ENCODE peak calls at places on chromosomes 2 and 18, in five cellular contexts. Y is H1, U is breast epithelium, B is HCT116, A is Panc1. K is an unnamed sample.

GRCh38 chr2:18924905-18925691 is 335.7 kb upstream of the NT5C1B start:
- DNase-seq in Y (no peak), U (no peak), B (no peak), A (no peak), K (no peak)

GRCh38 chr2:239917957-239918481 is 107.1 kb downstream of the NDUFA10 start:
- DNase-seq in Y (no peak), U (no peak), B (no peak), A (no peak), K (no peak)

GRCh38 chr18:36089001-36089400 is 21.6 kb upstream of the RPRD1A start:
- DNase-seq in Y (no peak), U (no peak), B (no peak), A (no peak), K (no peak)

GRCh38 chr2:155235710-155236109 is 537.2 kb downstream of the KCNJ3 start:
- DNase-seq in Y (no peak), U (no peak), B (no peak), A (no peak), K (no peak)

GRCh38 chr18:8516391-8517250 is 92.6 kb upstream of the RAB12 start:
- DNase-seq in Y (peak), U (no peak), B (no peak), A (no peak), K (no peak)

GRCh38 chr18:8177330-8178016 is 431.8 kb upstream of the RAB12 start:
- DNase-seq in Y (no peak), U (no peak), B (no peak), A (no peak), K (no peak)

GRCh38 chr2:119011162-119011909 is 69.3 kb downstream of the MARCO start:
- DNase-seq in Y (peak), U (no peak), B (peak), A (no peak), K (no peak)

GRCh38 chr2:11022874-11023273 is 111.1 kb downstream of the KCNF1 start:
- DNase-seq in Y (peak), U (no peak), B (peak), A (no peak), K (no peak)

GRCh38 chr18:11811009-11811408 is 40.2 kb upstream of the CHMP1B start:
- DNase-seq in Y (no peak), U (no peak), B (no peak), A (no peak), K (no peak)

GRCh38 chr18:6997802-6998201 is 119.8 kb downstream of the LAMA1 start:
- DNase-seq in Y (no peak), U (no peak), B (no peak), A (no peak), K (no peak)

GRCh38 chr2:58634653-58635347 is 393.7 kb upstream of the FANCL start:
- DNase-seq in Y (no peak), U (no peak), B (peak), A (no peak), K (no peak)

GRCh38 chr2:11556101-11556806 is 22.4 kb downstream of the GREB1 start:
- DNase-seq in Y (no peak), U (no peak), B (no peak), A (no peak), K (no peak)

GRCh38 chr18:29321561-29321960 is 1144.6 kb upstream of the CDH2 start:
- DNase-seq in Y (no peak), U (no peak), B (no peak), A (no peak), K (no peak)

GRCh38 chr2:127176371-127177311 is 43.5 kb downstream of the CYP27C1 start:
- DNase-seq in Y (no peak), U (no peak), B (no peak), A (no peak), K (no peak)

GRCh38 chr18:74942319-74942910 is 266.5 kb downstream of the PTGR3 start:
- DNase-seq in Y (no peak), U (no peak), B (no peak), A (no peak), K (no peak)

GRCh38 chr2:12059616-12060441 is 313.4 kb downstream of the LPIN1 start:
- DNase-seq in Y (no peak), U (no peak), B (no peak), A (no peak), K (no peak)

GRCh38 chr18:58618822-58619553 is 9.9 kb downstream of the ALPK2 start:
- DNase-seq in Y (no peak), U (no peak), B (no peak), A (no peak), K (no peak)

GRCh38 chr18:65752625-65753325 is 2.0 kb downstream of the CDH7 start:
- DNase-seq in Y (no peak), U (no peak), B (no peak), A (no peak), K (no peak)

GRCh38 chr2:33210626-33211025 is 263.9 kb downstream of the LTBP1 start:
- DNase-seq in Y (no peak), U (no peak), B (no peak), A (peak), K (no peak)

GRCh38 chr18:48460929-48461583 is 51.9 kb upstream of the ZBTB7C start:
- DNase-seq in Y (no peak), U (no peak), B (no peak), A (no peak), K (no peak)

GRCh38 chr2:134917219-134917957 is 1.2 kb upstream of the CCNT2 start:
- DNase-seq in Y (no peak), U (no peak), B (no peak), A (no peak), K (no peak)

GRCh38 chr2:236882931-236883330 is 202.8 kb upstream of the COPS8 start:
- DNase-seq in Y (peak), U (no peak), B (no peak), A (no peak), K (no peak)

GRCh38 chr18:31499157-31499524 is 1.2 kb downstream of the DSG2 start:
- DNase-seq in Y (no peak), U (no peak), B (no peak), A (no peak), K (no peak)

GRCh38 chr18:5527603-5528002 is 16.2 kb downstream of the EPB41L3 start:
- DNase-seq in Y (no peak), U (no peak), B (no peak), A (no peak), K (no peak)

GRCh38 chr2:171551836-171552235 is 29.6 kb downstream of the CYBRD1 start:
- DNase-seq in Y (no peak), U (no peak), B (no peak), A (no peak), K (no peak)

GRCh38 chr2:61763605-61764034 is 90.2 kb downstream of the FAM161A start:
- DNase-seq in Y (no peak), U (peak), B (peak), A (peak), K (peak)

GRCh38 chr2:240107386-240107785 is 28.7 kb downstream of the COPS9 start:
- DNase-seq in Y (no peak), U (no peak), B (no peak), A (no peak), K (no peak)

GRCh38 chr2:180125245-180125962 is 118.3 kb upstream of the CWC22 start:
- DNase-seq in Y (peak), U (peak), B (peak), A (peak), K (peak)

GRCh38 chr2:203470371-203470770 is 64.7 kb downstream of the RAPH1 start:
- DNase-seq in Y (no peak), U (no peak), B (no peak), A (no peak), K (no peak)

GRCh38 chr18:39701839-39702238 is 2136.2 kb upstream of the CELF4 start:
- DNase-seq in Y (no peak), U (no peak), B (peak), A (no peak), K (no peak)

GRCh38 chr2:113219889-113220641 is 46.3 kb downstream of the PSD4 start:
- DNase-seq in Y (no peak), U (peak), B (peak), A (no peak), K (peak)

GRCh38 chr2:109444916-109445315 is 168.8 kb downstream of the SEPTIN10 start:
- DNase-seq in Y (no peak), U (no peak), B (no peak), A (no peak), K (no peak)
- TF ChIP-seq POLR2AphosphoS5 in Y (no peak), U (no peak), B (no peak), A (no peak), K (no peak)

DNA sequence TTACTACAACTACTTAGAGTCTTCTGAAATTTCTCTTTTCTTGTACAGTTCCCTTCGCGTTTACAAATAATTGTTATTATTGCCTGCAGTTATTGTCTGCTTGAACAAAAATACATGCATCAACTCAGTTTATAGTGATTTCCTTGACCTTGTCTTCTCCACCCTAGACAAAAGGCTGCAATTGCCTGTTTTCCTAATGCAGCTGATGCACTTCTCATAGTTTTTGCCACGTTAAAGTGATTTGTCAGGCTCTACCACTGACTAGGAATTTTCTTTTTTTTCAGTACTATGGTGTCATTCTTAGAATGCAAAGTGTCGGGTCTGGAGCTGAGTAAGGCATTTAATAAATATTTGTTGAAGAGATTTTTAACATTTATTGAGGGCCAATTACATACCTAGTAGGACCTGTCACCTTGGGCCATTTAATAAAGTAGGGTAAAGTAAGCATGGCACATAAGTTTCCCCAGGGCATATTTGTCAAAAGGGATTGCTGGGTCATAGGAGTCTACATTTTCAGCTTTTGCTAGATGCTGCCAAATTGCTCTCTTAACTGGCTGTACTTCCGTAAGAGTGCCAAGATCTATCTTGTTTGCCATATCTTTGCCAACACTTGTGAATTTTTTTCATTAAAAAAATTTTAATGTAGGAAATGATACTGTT is 24.1 kb downstream of the ACSL3 start:
- DNase-seq in Y (no peak), U (no peak), B (no peak), A (no peak), K (no peak)
- TF ChIP-seq POLR2AphosphoS5 in Y (no peak), U (no peak), B (no peak), A (no peak), K (no peak)

GRCh38 chr2:48508461-48509124 is 21.4 kb upstream of the STON1 start:
- DNase-seq in Y (no peak), U (no peak), B (no peak), A (no peak), K (peak)

GRCh38 chr2:48510329-48510728 is 19.6 kb upstream of the STON1 start:
- DNase-seq in Y (no peak), U (no peak), B (no peak), A (no peak), K (no peak)

GRCh38 chr2:48504647-48505327 is 25.2 kb upstream of the STON1 start:
- DNase-seq in Y (no peak), U (no peak), B (no peak), A (no peak), K (no peak)
- TF ChIP-seq POLR2AphosphoS5 in Y (no peak), U (no peak), B (no peak), A (no peak), K (no peak)

GRCh38 chr2:219468410-219469185 is 30.1 kb upstream of the GMPPA start:
- DNase-seq in Y (no peak), U (no peak), B (no peak), A (no peak), K (no peak)

GRCh38 chr2:219467736-219468075 is 31.0 kb upstream of the GMPPA start:
- DNase-seq in Y (no peak), U (no peak), B (no peak), A (no peak), K (no peak)

GRCh38 chr2:219466816-219467735 is 31.6 kb upstream of the GMPPA start:
- DNase-seq in Y (no peak), U (no peak), B (no peak), A (no peak), K (no peak)

GRCh38 chr2:219470429-219470828 is 28.3 kb upstream of the GMPPA start:
- DNase-seq in Y (no peak), U (no peak), B (no peak), A (no peak), K (no peak)

GRCh38 chr2:219469186-219469724 is 29.4 kb upstream of the GMPPA start:
- DNase-seq in Y (no peak), U (no peak), B (no peak), A (no peak), K (no peak)
- TF ChIP-seq POLR2AphosphoS5 in Y (no peak), U (no peak), B (no peak), A (no peak), K (no peak)

GRCh38 chr2:46365913-46366674 is 68.9 kb downstream of the EPAS1 start:
- DNase-seq in Y (no peak), U (no peak), B (no peak), A (no peak), K (no peak)
- TF ChIP-seq POLR2AphosphoS5 in Y (no peak), U (no peak), B (no peak), A (no peak), K (no peak)

DNA sequence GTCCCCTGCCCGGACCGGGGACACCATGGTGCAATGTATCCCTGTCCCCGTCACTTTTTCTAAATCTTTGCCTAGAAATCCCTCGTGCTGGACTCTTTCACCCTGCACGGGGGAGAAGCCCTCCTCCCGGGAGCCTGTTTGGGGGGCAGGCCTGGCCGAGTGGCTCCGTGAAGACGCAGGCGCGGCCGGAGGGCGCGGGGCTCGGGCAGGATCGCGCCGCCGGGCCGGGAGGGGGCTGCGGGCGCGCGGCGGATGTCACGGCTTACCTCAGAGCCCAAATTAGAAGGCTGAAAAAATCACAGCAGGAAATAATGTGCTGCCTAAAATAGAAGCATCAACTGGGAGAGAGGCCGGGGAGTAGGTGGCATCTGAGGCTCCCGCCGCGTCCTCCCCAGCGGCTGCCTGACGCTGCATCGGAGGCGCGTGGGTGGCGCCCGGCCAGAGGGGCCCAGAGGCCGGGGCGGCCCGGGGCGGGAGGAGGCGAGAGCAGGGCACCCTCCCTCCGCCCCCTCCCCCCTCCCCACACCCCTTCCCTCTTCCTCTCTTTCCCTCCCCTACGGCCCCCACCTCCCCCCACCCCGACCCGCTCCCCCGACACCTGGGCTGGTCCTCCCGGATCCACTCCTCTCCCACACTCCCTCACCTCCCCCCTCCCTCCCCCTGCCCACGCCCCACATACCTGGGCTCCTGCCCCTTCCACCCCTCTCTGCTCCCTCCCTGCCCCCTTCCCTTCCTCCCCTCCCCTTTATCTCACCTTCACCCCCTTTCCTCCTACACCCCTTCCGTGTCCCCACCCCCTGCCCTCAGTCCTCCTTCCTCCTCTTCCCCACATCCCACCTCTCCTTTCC is 51.9 kb downstream of the SLC4A1AP start:
- DNase-seq in Y (peak), U (no peak), B (no peak), A (no peak), K (no peak)
- TF ChIP-seq POLR2AphosphoS5 in Y (no peak), U (no peak), B (no peak), A (no peak), K (no peak)

GRCh38 chr2:102082591-102083586 is 59.7 kb upstream of the IL1R1 start:
- DNase-seq in Y (no peak), U (no peak), B (peak), A (no peak), K (peak)
- TF ChIP-seq POLR2AphosphoS5 in Y (no peak), U (peak), B (no peak), A (no peak), K (peak)

GRCh38 chr2:55550368-55551102 is 31.0 kb downstream of the CFAP36 start:
- DNase-seq in Y (no peak), U (no peak), B (no peak), A (no peak), K (no peak)
- TF ChIP-seq POLR2AphosphoS5 in Y (no peak), U (no peak), B (no peak), A (no peak), K (no peak)

DNA sequence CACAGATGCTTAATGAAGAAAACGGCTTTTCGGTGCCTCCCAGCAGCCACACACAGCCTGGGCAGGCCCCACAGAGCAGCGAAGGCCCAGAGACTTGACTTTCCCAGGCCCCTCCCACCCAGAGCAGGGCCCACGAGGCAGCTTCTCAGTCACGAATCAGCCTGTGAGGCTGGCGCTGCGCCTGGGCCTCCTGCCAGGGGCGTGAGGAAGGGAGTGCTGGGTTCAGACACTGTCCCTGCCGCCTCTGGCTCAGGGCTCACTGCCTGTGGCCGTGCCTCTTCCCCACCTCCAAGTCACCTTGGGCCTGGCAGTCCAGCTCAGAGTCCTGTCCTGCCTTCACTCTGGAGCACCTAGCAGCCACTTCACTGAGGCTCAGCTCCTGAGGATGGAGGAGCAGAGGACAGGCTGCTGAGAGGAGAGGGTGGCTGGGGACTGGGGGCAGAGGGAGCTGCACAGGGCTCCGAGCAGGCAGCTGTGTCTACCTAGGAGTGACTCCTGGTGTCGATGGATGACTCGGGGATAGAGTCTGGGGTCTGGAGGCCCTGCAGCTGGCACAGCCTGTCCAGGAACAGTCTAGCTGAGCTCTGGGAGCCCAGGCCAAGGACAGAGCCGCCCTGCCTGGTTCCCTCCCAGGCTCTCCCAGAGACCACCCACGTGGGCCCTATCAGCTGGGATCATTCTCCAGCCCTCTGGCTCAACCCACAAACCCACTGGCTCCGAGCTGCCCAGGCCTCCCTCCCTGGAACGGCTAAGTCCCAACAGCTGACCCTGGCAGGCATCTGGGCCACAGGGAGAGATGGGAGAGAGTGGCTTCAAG is 36.4 kb upstream of the FOSL2 start:
- DNase-seq in Y (no peak), U (peak), B (no peak), A (no peak), K (no peak)
- TF ChIP-seq POLR2AphosphoS5 in Y (no peak), U (no peak), B (no peak), A (no peak), K (no peak)

K was measured in HL-60.